ENCODE peak calls at places on chromosomes 7 and 10, in five cellular contexts. One of them, this sample, is unnamed.

GRCh38 chr7:18352339-18353255 is 143.0 kb upstream of the HDAC9 start:
- DNase-seq in GM12865: peak
- DNase-seq in NCI-H460: peak
- DNase-seq in NAMALWA: peak
- DNase-seq in activated CD4-positive, alpha-beta T cell treated with anti-CD3 and anti-CD28 coated beads for 48 hours: peak
- DNase-seq in this sample: peak

GRCh38 chr10:63068246-63068645 is 64.9 kb upstream of the NRBF2 start:
- DNase-seq in GM12865: peak
- DNase-seq in NCI-H460: no peak
- DNase-seq in NAMALWA: no peak
- DNase-seq in activated CD4-positive, alpha-beta T cell treated with anti-CD3 and anti-CD28 coated beads for 48 hours: peak
- DNase-seq in this sample: no peak

GRCh38 chr10:114623661-114624294 is 34.3 kb downstream of the ABLIM1 start:
- DNase-seq in GM12865: no peak
- DNase-seq in NCI-H460: no peak
- DNase-seq in NAMALWA: no peak
- DNase-seq in activated CD4-positive, alpha-beta T cell treated with anti-CD3 and anti-CD28 coated beads for 48 hours: no peak
- DNase-seq in this sample: no peak

GRCh38 chr7:140059288-140060242 is 3.2 kb downstream of the PARP12 start:
- DNase-seq in GM12865: no peak
- DNase-seq in NCI-H460: no peak
- DNase-seq in NAMALWA: no peak
- DNase-seq in activated CD4-positive, alpha-beta T cell treated with anti-CD3 and anti-CD28 coated beads for 48 hours: peak
- DNase-seq in this sample: no peak

GRCh38 chr10:80457554-80458262 is 3.6 kb downstream of the TSPAN14 start:
- DNase-seq in GM12865: no peak
- DNase-seq in NCI-H460: no peak
- DNase-seq in NAMALWA: no peak
- DNase-seq in activated CD4-positive, alpha-beta T cell treated with anti-CD3 and anti-CD28 coated beads for 48 hours: no peak
- DNase-seq in this sample: no peak

GRCh38 chr7:17307558-17307957 is 9.1 kb downstream of the AHR start:
- DNase-seq in GM12865: no peak
- DNase-seq in NCI-H460: no peak
- DNase-seq in NAMALWA: no peak
- DNase-seq in activated CD4-positive, alpha-beta T cell treated with anti-CD3 and anti-CD28 coated beads for 48 hours: no peak
- DNase-seq in this sample: no peak

GRCh38 chr7:77281780-77282478 is 82.3 kb upstream of the FGL2 start:
- DNase-seq in GM12865: no peak
- DNase-seq in NCI-H460: no peak
- DNase-seq in NAMALWA: peak
- DNase-seq in activated CD4-positive, alpha-beta T cell treated with anti-CD3 and anti-CD28 coated beads for 48 hours: no peak
- DNase-seq in this sample: peak

GRCh38 chr7:47611045-47611511 is 29.2 kb upstream of the TNS3 start:
- DNase-seq in GM12865: no peak
- DNase-seq in NCI-H460: no peak
- DNase-seq in NAMALWA: no peak
- DNase-seq in activated CD4-positive, alpha-beta T cell treated with anti-CD3 and anti-CD28 coated beads for 48 hours: no peak
- DNase-seq in this sample: no peak

GRCh38 chr10:42973870-42974692 is 102.8 kb upstream of the RET start:
- DNase-seq in GM12865: no peak
- DNase-seq in NCI-H460: no peak
- DNase-seq in NAMALWA: no peak
- DNase-seq in activated CD4-positive, alpha-beta T cell treated with anti-CD3 and anti-CD28 coated beads for 48 hours: no peak
- DNase-seq in this sample: no peak

GRCh38 chr7:107891619-107892366 is 810 bp downstream of the DLD start:
- DNase-seq in GM12865: no peak
- DNase-seq in NCI-H460: no peak
- DNase-seq in NAMALWA: peak
- DNase-seq in activated CD4-positive, alpha-beta T cell treated with anti-CD3 and anti-CD28 coated beads for 48 hours: peak
- DNase-seq in this sample: peak

GRCh38 chr7:41134242-41134872 is 568.5 kb downstream of the INHBA start:
- DNase-seq in GM12865: peak
- DNase-seq in NCI-H460: no peak
- DNase-seq in NAMALWA: peak
- DNase-seq in activated CD4-positive, alpha-beta T cell treated with anti-CD3 and anti-CD28 coated beads for 48 hours: no peak
- DNase-seq in this sample: peak

GRCh38 chr7:1810961-1811849 is 141.1 kb downstream of the ELFN1 start:
- DNase-seq in GM12865: no peak
- DNase-seq in NCI-H460: no peak
- DNase-seq in NAMALWA: no peak
- DNase-seq in activated CD4-positive, alpha-beta T cell treated with anti-CD3 and anti-CD28 coated beads for 48 hours: no peak
- DNase-seq in this sample: no peak

GRCh38 chr7:28065308-28065707 is 115.3 kb downstream of the JAZF1 start:
- DNase-seq in GM12865: no peak
- DNase-seq in NCI-H460: no peak
- DNase-seq in NAMALWA: no peak
- DNase-seq in activated CD4-positive, alpha-beta T cell treated with anti-CD3 and anti-CD28 coated beads for 48 hours: no peak
- DNase-seq in this sample: no peak

GRCh38 chr10:124646483-124647352 is 97.5 kb downstream of the FAM53B start:
- DNase-seq in GM12865: no peak
- DNase-seq in NCI-H460: no peak
- DNase-seq in NAMALWA: no peak
- DNase-seq in activated CD4-positive, alpha-beta T cell treated with anti-CD3 and anti-CD28 coated beads for 48 hours: no peak
- DNase-seq in this sample: no peak

GRCh38 chr7:155323001-155323638 is 25.4 kb downstream of the INSIG1 start:
- DNase-seq in GM12865: peak
- DNase-seq in NCI-H460: no peak
- DNase-seq in NAMALWA: no peak
- DNase-seq in activated CD4-positive, alpha-beta T cell treated with anti-CD3 and anti-CD28 coated beads for 48 hours: no peak
- DNase-seq in this sample: no peak

GRCh38 chr10:118256825-118257570 is 85.1 kb downstream of the FAM204A start:
- DNase-seq in GM12865: no peak
- DNase-seq in NCI-H460: no peak
- DNase-seq in NAMALWA: no peak
- DNase-seq in activated CD4-positive, alpha-beta T cell treated with anti-CD3 and anti-CD28 coated beads for 48 hours: no peak
- DNase-seq in this sample: no peak

GRCh38 chr7:43758861-43759683 is 592 bp downstream of the BLVRA start:
- DNase-seq in GM12865: peak
- DNase-seq in NCI-H460: no peak
- DNase-seq in NAMALWA: no peak
- DNase-seq in activated CD4-positive, alpha-beta T cell treated with anti-CD3 and anti-CD28 coated beads for 48 hours: peak
- DNase-seq in this sample: peak

GRCh38 chr7:37208528-37208927 is 240.1 kb downstream of the ELMO1 start:
- DNase-seq in GM12865: peak
- DNase-seq in NCI-H460: peak
- DNase-seq in NAMALWA: peak
- DNase-seq in activated CD4-positive, alpha-beta T cell treated with anti-CD3 and anti-CD28 coated beads for 48 hours: no peak
- DNase-seq in this sample: peak

GRCh38 chr10:98260752-98261151 is 7.2 kb downstream of the LOXL4 start:
- DNase-seq in GM12865: no peak
- DNase-seq in NCI-H460: no peak
- DNase-seq in NAMALWA: no peak
- DNase-seq in activated CD4-positive, alpha-beta T cell treated with anti-CD3 and anti-CD28 coated beads for 48 hours: no peak
- DNase-seq in this sample: no peak

GRCh38 chr10:28459453-28460144 is 73.3 kb upstream of the WAC start:
- DNase-seq in GM12865: peak
- DNase-seq in NCI-H460: no peak
- DNase-seq in NAMALWA: no peak
- DNase-seq in activated CD4-positive, alpha-beta T cell treated with anti-CD3 and anti-CD28 coated beads for 48 hours: no peak
- DNase-seq in this sample: no peak

GRCh38 chr7:18638594-18639452 is 143.3 kb downstream of the HDAC9 start:
- DNase-seq in GM12865: no peak
- DNase-seq in NCI-H460: peak
- DNase-seq in NAMALWA: no peak
- DNase-seq in activated CD4-positive, alpha-beta T cell treated with anti-CD3 and anti-CD28 coated beads for 48 hours: no peak
- DNase-seq in this sample: no peak

GRCh38 chr7:50477640-50478039 is 27.5 kb upstream of the FIGNL1 start:
- DNase-seq in GM12865: no peak
- DNase-seq in NCI-H460: no peak
- DNase-seq in NAMALWA: no peak
- DNase-seq in activated CD4-positive, alpha-beta T cell treated with anti-CD3 and anti-CD28 coated beads for 48 hours: no peak
- DNase-seq in this sample: no peak

This sample was measured in OCI-LY7.